ENCODE peak calls at places on chromosomes 13 and 19, in seven cellular contexts. One of them, this sample, is unnamed.

GRCh38 chr13:29908411-29908810 is 58.0 kb upstream of the UBL3 start:
- DNase-seq in uterus: no peak
- DNase-seq in right cardiac atrium: peak; percentile 61
- DNase-seq in aorta: no peak
- DNase-seq in heart left ventricle: no peak
- DNase-seq in hepatocyte: no peak
- DNase-seq in Peyer's patch: no peak
- DNase-seq in this sample: peak; percentile 49

GRCh38 chr13:21309542-21310172 is 133.2 kb downstream of the MRPL57 start:
- DNase-seq in uterus: no peak
- DNase-seq in right cardiac atrium: no peak
- DNase-seq in aorta: no peak
- DNase-seq in heart left ventricle: no peak
- DNase-seq in hepatocyte: no peak
- DNase-seq in Peyer's patch: no peak
- DNase-seq in this sample: no peak

GRCh38 chr19:38679839-38680238 is 32.4 kb downstream of the ACTN4 start:
- DNase-seq in uterus: no peak
- DNase-seq in right cardiac atrium: no peak
- DNase-seq in aorta: no peak
- DNase-seq in heart left ventricle: no peak
- DNase-seq in hepatocyte: peak; percentile 16
- DNase-seq in Peyer's patch: no peak
- DNase-seq in this sample: no peak

GRCh38 chr19:4352701-4353121 is 9.3 kb downstream of the MPND start:
- DNase-seq in uterus: peak; percentile 57
- DNase-seq in right cardiac atrium: no peak
- DNase-seq in aorta: peak; percentile 66
- DNase-seq in heart left ventricle: no peak
- DNase-seq in hepatocyte: peak; percentile 83
- DNase-seq in Peyer's patch: no peak
- DNase-seq in this sample: peak; percentile 46

GRCh38 chr13:50224534-50224933 is 209.3 kb downstream of the KCNRG start:
- DNase-seq in uterus: no peak
- DNase-seq in right cardiac atrium: no peak
- DNase-seq in aorta: no peak
- DNase-seq in heart left ventricle: no peak
- DNase-seq in hepatocyte: no peak
- DNase-seq in Peyer's patch: no peak
- DNase-seq in this sample: no peak

GRCh38 chr19:13692096-13692495 is 72.2 kb upstream of the MRI1 start:
- DNase-seq in uterus: no peak
- DNase-seq in right cardiac atrium: no peak
- DNase-seq in aorta: peak; percentile 42
- DNase-seq in heart left ventricle: no peak
- DNase-seq in hepatocyte: no peak
- DNase-seq in Peyer's patch: no peak
- DNase-seq in this sample: no peak

GRCh38 chr13:106566682-106567420 is 1.1 kb downstream of the ARGLU1 start:
- DNase-seq in uterus: peak; percentile 40
- DNase-seq in right cardiac atrium: peak; percentile 86
- DNase-seq in aorta: peak; percentile 76
- DNase-seq in heart left ventricle: peak; percentile 69
- DNase-seq in hepatocyte: peak; percentile 70
- DNase-seq in Peyer's patch: peak; percentile 69
- DNase-seq in this sample: peak; percentile 54

GRCh38 chr13:105982219-105982618 is 553.2 kb downstream of the EFNB2 start:
- DNase-seq in uterus: no peak
- DNase-seq in right cardiac atrium: no peak
- DNase-seq in aorta: no peak
- DNase-seq in heart left ventricle: no peak
- DNase-seq in hepatocyte: no peak
- DNase-seq in Peyer's patch: no peak
- DNase-seq in this sample: no peak

GRCh38 chr19:4058696-4059492 is 7.8 kb downstream of the ZBTB7A start:
- DNase-seq in uterus: no peak
- DNase-seq in right cardiac atrium: peak; percentile 79
- DNase-seq in aorta: peak; percentile 59
- DNase-seq in heart left ventricle: no peak
- DNase-seq in hepatocyte: no peak
- DNase-seq in Peyer's patch: no peak
- DNase-seq in this sample: peak; percentile 45

GRCh38 chr13:41802684-41803554 is 158.0 kb downstream of the VWA8 start:
- DNase-seq in uterus: no peak
- DNase-seq in right cardiac atrium: no peak
- DNase-seq in aorta: no peak
- DNase-seq in heart left ventricle: no peak
- DNase-seq in hepatocyte: no peak
- DNase-seq in Peyer's patch: no peak
- DNase-seq in this sample: peak; percentile 36

GRCh38 chr19:2048959-2049740 is 1.9 kb downstream of the MKNK2 start:
- DNase-seq in uterus: no peak
- DNase-seq in right cardiac atrium: peak; percentile 74
- DNase-seq in aorta: peak; percentile 75
- DNase-seq in heart left ventricle: no peak
- DNase-seq in hepatocyte: peak; percentile 31
- DNase-seq in Peyer's patch: no peak
- DNase-seq in this sample: peak; percentile 43

GRCh38 chr19:2048104-2048958 is 2.7 kb downstream of the MKNK2 start:
- DNase-seq in uterus: no peak
- DNase-seq in right cardiac atrium: peak; percentile 58
- DNase-seq in aorta: peak; percentile 46
- DNase-seq in heart left ventricle: no peak
- DNase-seq in hepatocyte: peak; percentile 4
- DNase-seq in Peyer's patch: no peak
- DNase-seq in this sample: no peak

GRCh38 chr19:2046046-2046907 is 4.8 kb downstream of the MKNK2 start:
- DNase-seq in uterus: no peak
- DNase-seq in right cardiac atrium: peak; percentile 63
- DNase-seq in aorta: peak; percentile 44
- DNase-seq in heart left ventricle: no peak
- DNase-seq in hepatocyte: peak; percentile 7
- DNase-seq in Peyer's patch: no peak
- DNase-seq in this sample: peak; percentile 43

GRCh38 chr19:2047076-2047448 is 4.0 kb downstream of the MKNK2 start:
- DNase-seq in uterus: no peak
- DNase-seq in right cardiac atrium: no peak
- DNase-seq in aorta: no peak
- DNase-seq in heart left ventricle: no peak
- DNase-seq in hepatocyte: no peak
- DNase-seq in Peyer's patch: no peak
- DNase-seq in this sample: no peak

DNA sequence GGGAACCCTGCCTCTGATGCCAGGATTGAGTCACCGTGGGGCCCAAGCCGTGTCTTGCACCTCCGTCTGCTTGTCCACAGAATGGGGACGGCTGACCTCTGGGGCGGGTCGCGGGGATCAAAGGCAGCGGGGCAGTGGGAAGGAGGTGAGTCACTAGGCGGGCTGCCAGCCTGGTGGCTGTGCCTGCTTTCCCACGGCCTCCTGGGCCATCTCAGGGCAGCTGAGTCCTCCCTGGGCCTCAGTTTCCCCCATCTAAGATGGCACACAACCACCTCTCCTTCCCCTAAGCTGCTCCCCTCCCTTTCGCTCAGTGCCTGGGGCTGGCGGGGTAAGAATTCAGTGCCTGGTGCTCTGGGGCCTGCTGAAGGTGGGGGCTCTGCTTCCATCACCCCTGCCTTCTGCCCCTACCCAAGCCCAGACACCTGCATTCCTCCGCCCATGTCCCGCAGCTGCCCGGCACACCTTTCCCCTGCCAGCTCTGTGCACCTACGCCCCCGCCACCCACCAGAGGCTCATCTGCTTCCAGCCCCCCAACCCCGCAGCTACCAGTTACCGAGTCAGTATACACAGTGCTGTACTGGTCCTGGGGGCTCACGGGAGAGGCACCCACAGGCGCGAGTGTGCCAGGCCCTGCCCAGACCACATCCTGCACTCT is 3.5 kb downstream of the MKNK2 start:
- DNase-seq in uterus: peak; percentile 68
- DNase-seq in right cardiac atrium: peak; percentile 73
- DNase-seq in aorta: peak; percentile 77
- DNase-seq in heart left ventricle: no peak
- DNase-seq in hepatocyte: peak; percentile 63
- DNase-seq in Peyer's patch: no peak
- DNase-seq in this sample: peak; percentile 64
- H3K4me1 ChIP-seq in uterus: peaks cover 38% of the 10 kb centered on the region
- H3K4me1 ChIP-seq in right cardiac atrium: peaks cover 24% of the 10 kb centered on the region
- H3K4me1 ChIP-seq in aorta: no peaks in the 10 kb centered on the region
- H3K4me1 ChIP-seq in heart left ventricle: peaks cover 83% of the 10 kb centered on the region
- H3K4me1 ChIP-seq in hepatocyte: peaks cover 34% of the 10 kb centered on the region
- H3K4me1 ChIP-seq in Peyer's patch: peaks cover 67% of the 10 kb centered on the region
- H3K4me1 ChIP-seq in this sample: peaks cover 36% of the 10 kb centered on the region

GRCh38 chr13:111265701-111266035 is 54.8 kb upstream of the TEX29 start:
- DNase-seq in uterus: no peak
- DNase-seq in right cardiac atrium: no peak
- DNase-seq in aorta: no peak
- DNase-seq in heart left ventricle: no peak
- DNase-seq in hepatocyte: no peak
- DNase-seq in Peyer's patch: no peak
- DNase-seq in this sample: no peak
- H3K4me1 ChIP-seq in uterus: no peaks in the 10 kb centered on the region
- H3K4me1 ChIP-seq in right cardiac atrium: peaks cover 5% of the 10 kb centered on the region
- H3K4me1 ChIP-seq in aorta: peaks cover 1% of the 10 kb centered on the region
- H3K4me1 ChIP-seq in heart left ventricle: peaks cover 40% of the 10 kb centered on the region
- H3K4me1 ChIP-seq in hepatocyte: no peaks in the 10 kb centered on the region
- H3K4me1 ChIP-seq in Peyer's patch: no peaks in the 10 kb centered on the region
- H3K4me1 ChIP-seq in this sample: peaks cover 11% of the 10 kb centered on the region

DNA sequence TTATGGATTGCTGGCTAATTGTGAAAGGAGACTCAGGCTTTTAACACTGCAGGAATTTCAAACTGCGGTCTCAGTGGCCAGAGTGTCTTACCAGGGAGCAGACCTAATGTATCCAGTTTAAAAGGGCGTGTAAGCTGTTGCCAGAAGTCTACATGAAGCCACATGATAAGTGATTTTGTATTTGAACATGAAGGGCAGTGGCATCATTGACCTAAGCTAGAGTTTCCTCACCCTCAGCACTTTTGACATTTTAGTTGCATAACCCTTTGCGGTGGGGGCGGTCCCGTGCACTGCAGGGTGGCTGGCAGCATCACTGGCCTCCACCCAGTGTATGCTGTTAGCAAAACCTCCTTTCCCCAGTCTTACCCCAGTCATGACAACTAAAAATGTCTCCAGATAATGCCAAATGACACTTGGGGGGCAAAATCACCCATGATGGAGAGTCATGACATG is 23.7 kb upstream of the GPR18 start:
- DNase-seq in uterus: no peak
- DNase-seq in right cardiac atrium: peak; percentile 80
- DNase-seq in aorta: peak; percentile 88
- DNase-seq in heart left ventricle: peak; percentile 57
- DNase-seq in hepatocyte: no peak
- DNase-seq in Peyer's patch: peak; percentile 77
- DNase-seq in this sample: peak; percentile 71
- H3K4me1 ChIP-seq in uterus: no peaks in the 10 kb centered on the region
- H3K4me1 ChIP-seq in right cardiac atrium: peaks cover 7% of the 10 kb centered on the region
- H3K4me1 ChIP-seq in aorta: no peaks in the 10 kb centered on the region
- H3K4me1 ChIP-seq in heart left ventricle: peaks cover 42% of the 10 kb centered on the region
- H3K4me1 ChIP-seq in hepatocyte: peaks cover 10% of the 10 kb centered on the region
- H3K4me1 ChIP-seq in Peyer's patch: peaks cover 36% of the 10 kb centered on the region
- H3K4me1 ChIP-seq in this sample: peaks cover 18% of the 10 kb centered on the region

GRCh38 chr19:29675650-29676186 is 10.5 kb downstream of the PLEKHF1 start:
- DNase-seq in uterus: no peak
- DNase-seq in right cardiac atrium: peak; percentile 51
- DNase-seq in aorta: no peak
- DNase-seq in heart left ventricle: no peak
- DNase-seq in hepatocyte: no peak
- DNase-seq in Peyer's patch: no peak
- DNase-seq in this sample: no peak
- H3K4me1 ChIP-seq in uterus: peaks cover 8% of the 10 kb centered on the region
- H3K4me1 ChIP-seq in right cardiac atrium: peaks cover 21% of the 10 kb centered on the region
- H3K4me1 ChIP-seq in aorta: no peaks in the 10 kb centered on the region
- H3K4me1 ChIP-seq in heart left ventricle: peaks cover 58% of the 10 kb centered on the region
- H3K4me1 ChIP-seq in hepatocyte: no peaks in the 10 kb centered on the region
- H3K4me1 ChIP-seq in Peyer's patch: peaks cover 69% of the 10 kb centered on the region
- H3K4me1 ChIP-seq in this sample: peaks cover 4% of the 10 kb centered on the region

DNA sequence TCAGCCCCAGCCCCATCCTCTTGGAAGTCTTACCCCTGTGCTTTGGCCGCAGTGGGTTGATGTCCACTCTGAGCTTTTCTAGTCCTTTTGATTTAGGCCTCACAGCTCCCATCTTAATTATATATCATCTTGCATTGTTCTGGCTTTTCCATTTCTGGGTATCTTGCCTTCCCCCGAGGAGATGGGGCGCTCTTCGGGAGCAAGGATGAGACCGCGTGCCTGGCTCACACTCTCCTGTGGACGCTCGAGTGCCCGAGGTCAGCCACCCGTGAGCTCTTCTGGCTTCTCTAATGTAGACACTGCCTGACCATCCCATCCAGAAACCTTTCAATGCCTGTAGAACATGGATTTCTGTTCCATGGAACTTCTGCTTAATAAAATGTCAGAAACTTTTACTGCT is 53.5 kb upstream of the GPR183 start:
- DNase-seq in uterus: no peak
- DNase-seq in right cardiac atrium: no peak
- DNase-seq in aorta: no peak
- DNase-seq in heart left ventricle: no peak
- DNase-seq in hepatocyte: no peak
- DNase-seq in Peyer's patch: no peak
- DNase-seq in this sample: no peak
- H3K4me1 ChIP-seq in uterus: no peaks in the 10 kb centered on the region
- H3K4me1 ChIP-seq in right cardiac atrium: peaks cover 2% of the 10 kb centered on the region
- H3K4me1 ChIP-seq in aorta: no peaks in the 10 kb centered on the region
- H3K4me1 ChIP-seq in heart left ventricle: peaks cover 22% of the 10 kb centered on the region
- H3K4me1 ChIP-seq in hepatocyte: no peaks in the 10 kb centered on the region
- H3K4me1 ChIP-seq in Peyer's patch: peaks cover 33% of the 10 kb centered on the region
- H3K4me1 ChIP-seq in this sample: peaks cover 53% of the 10 kb centered on the region

DNA sequence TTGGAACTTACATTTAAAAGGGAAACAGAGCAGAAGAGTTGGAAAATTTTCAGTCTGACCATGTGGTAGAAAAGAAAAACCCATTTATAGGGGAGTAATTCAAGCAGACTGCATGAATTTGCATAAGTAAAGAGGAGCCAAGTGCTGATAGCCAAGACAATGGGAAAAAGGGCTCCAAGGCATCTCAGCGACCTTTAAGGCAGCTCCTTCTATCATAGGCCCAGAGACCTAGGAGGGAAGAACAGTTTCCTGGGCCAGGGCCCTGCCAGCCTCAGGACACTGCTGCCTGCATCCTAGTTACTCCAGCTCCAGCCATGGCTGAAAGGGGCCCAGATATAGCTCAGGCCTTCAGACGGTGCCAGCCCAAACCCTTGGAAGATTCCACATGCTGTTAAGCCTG is 7.5 kb downstream of the DNAJC3 start:
- DNase-seq in uterus: no peak
- DNase-seq in right cardiac atrium: no peak
- DNase-seq in aorta: no peak
- DNase-seq in heart left ventricle: no peak
- DNase-seq in hepatocyte: no peak
- DNase-seq in Peyer's patch: no peak
- DNase-seq in this sample: no peak
- H3K4me1 ChIP-seq in uterus: peaks cover 4% of the 10 kb centered on the region
- H3K4me1 ChIP-seq in right cardiac atrium: peaks cover 5% of the 10 kb centered on the region
- H3K4me1 ChIP-seq in aorta: peaks cover 1% of the 10 kb centered on the region
- H3K4me1 ChIP-seq in heart left ventricle: peaks cover 38% of the 10 kb centered on the region
- H3K4me1 ChIP-seq in hepatocyte: peaks cover 5% of the 10 kb centered on the region
- H3K4me1 ChIP-seq in Peyer's patch: no peaks in the 10 kb centered on the region
- H3K4me1 ChIP-seq in this sample: no peaks in the 10 kb centered on the region

GRCh38 chr19:54218259-54218658 is 4.5 kb downstream of the LILRB3 start:
- DNase-seq in uterus: no peak
- DNase-seq in right cardiac atrium: no peak
- DNase-seq in aorta: no peak
- DNase-seq in heart left ventricle: no peak
- DNase-seq in hepatocyte: no peak
- DNase-seq in Peyer's patch: no peak
- DNase-seq in this sample: peak; percentile 28
- H3K4me1 ChIP-seq in uterus: no peaks in the 10 kb centered on the region
- H3K4me1 ChIP-seq in right cardiac atrium: no peaks in the 10 kb centered on the region
- H3K4me1 ChIP-seq in aorta: no peaks in the 10 kb centered on the region
- H3K4me1 ChIP-seq in heart left ventricle: no peaks in the 10 kb centered on the region
- H3K4me1 ChIP-seq in hepatocyte: no peaks in the 10 kb centered on the region
- H3K4me1 ChIP-seq in Peyer's patch: no peaks in the 10 kb centered on the region
- H3K4me1 ChIP-seq in this sample: no peaks in the 10 kb centered on the region